ENCODE peak calls at places on chromosomes 1 and 21, in four cellular contexts. Q is K562, M is HepG2, W is GM12878. N is an unnamed sample.

GRCh38 chr1:186465956-186466355 is 5.0 kb upstream of the PDC start:
- DNase-seq in Q (no peak), M (no peak), W (no peak), N (no peak)

GRCh38 chr1:54788462-54788861 is 12.7 kb downstream of the TTC22 start:
- DNase-seq in Q (no peak), M (no peak), W (no peak), N (no peak)

GRCh38 chr21:44874497-44875331 is 1.2 kb upstream of the PTTG1IP start:
- DNase-seq in Q (no peak), M (no peak), W (no peak), N (no peak)

GRCh38 chr1:234970731-234971476 is 157.7 kb downstream of the TOMM20 start:
- DNase-seq in Q (no peak), M (peak), W (no peak), N (peak)

GRCh38 chr1:157382351-157382750 is 170.0 kb downstream of the FCRL5 start:
- DNase-seq in Q (no peak), M (no peak), W (no peak), N (no peak)

GRCh38 chr1:85230305-85230977 is 29.0 kb downstream of the C1orf52 start:
- DNase-seq in Q (no peak), M (peak), W (no peak), N (no peak)

GRCh38 chr21:37367301-37367757 is 756 bp downstream of the DYRK1A start:
- DNase-seq in Q (no peak), M (no peak), W (no peak), N (no peak)

GRCh38 chr1:15424146-15424667 is 14.0 kb upstream of the CTRC start:
- DNase-seq in Q (peak), M (no peak), W (no peak), N (no peak)

GRCh38 chr21:26835027-26835713 is 10.0 kb downstream of the ADAMTS1 start:
- DNase-seq in Q (no peak), M (no peak), W (no peak), N (no peak)

DNA sequence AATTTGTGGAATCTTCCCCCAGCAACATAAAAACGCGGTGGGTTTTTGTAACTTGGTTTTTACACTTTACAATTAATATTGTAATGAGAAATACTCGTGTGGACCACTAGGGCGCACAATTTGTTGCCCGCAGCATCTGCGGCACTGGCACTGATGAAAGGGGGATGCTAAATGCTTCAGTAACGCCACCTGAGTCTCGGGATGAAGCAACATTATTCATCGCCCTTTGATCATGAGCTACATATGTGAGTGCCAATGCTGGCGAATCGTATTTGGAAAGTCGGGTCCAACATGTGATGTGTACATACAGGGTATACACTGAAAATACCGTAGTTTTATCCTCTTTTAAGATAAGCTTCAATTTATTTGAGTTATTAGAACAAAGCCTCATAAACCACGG is 34.2 kb upstream of the COX20 start:
- DNase-seq in Q (peak), M (peak), W (no peak), N (no peak)
- TF ChIP-seq SRF in Q (no peak), M (no peak), W (no peak), N (no peak)

GRCh38 chr1:56189946-56190920 is 389.1 kb downstream of the PLPP3 start:
- DNase-seq in Q (no peak), M (peak), W (no peak), N (no peak)
- TF ChIP-seq KDM1A in Q (no peak), M (peak), W (no peak), N (no peak)

GRCh38 chr1:81220614-81221071 is 580.1 kb upstream of the ADGRL2 start:
- DNase-seq in Q (no peak), M (no peak), W (no peak), N (no peak)
- TF ChIP-seq SRF in Q (no peak), M (no peak), W (no peak), N (no peak)

GRCh38 chr1:64092851-64093371 is 110.5 kb upstream of the UBE2U start:
- DNase-seq in Q (no peak), M (no peak), W (no peak), N (no peak)

GRCh38 chr1:64097859-64098258 is 105.6 kb upstream of the UBE2U start:
- DNase-seq in Q (no peak), M (no peak), W (no peak), N (no peak)

GRCh38 chr1:64095832-64096231 is 107.6 kb upstream of the UBE2U start:
- DNase-seq in Q (no peak), M (no peak), W (no peak), N (no peak)

GRCh38 chr1:64090436-64090835 is 113.0 kb upstream of the UBE2U start:
- DNase-seq in Q (no peak), M (no peak), W (no peak), N (no peak)

GRCh38 chr1:64093941-64094340 is 109.5 kb upstream of the UBE2U start:
- DNase-seq in Q (no peak), M (no peak), W (no peak), N (no peak)
- TF ChIP-seq KDM1A in Q (no peak), M (no peak), W (no peak), N (no peak)

GRCh38 chr1:17826165-17826488 is 71.0 kb downstream of the ACTL8 start:
- DNase-seq in Q (peak), M (peak), W (no peak), N (peak)
- TF ChIP-seq SRF in Q (no peak), M (no peak), W (no peak), N (no peak)

GRCh38 chr1:244065960-244066388 is 14.9 kb downstream of the ZBTB18 start:
- DNase-seq in Q (no peak), M (no peak), W (no peak), N (no peak)

GRCh38 chr1:244067893-244068292 is 16.8 kb downstream of the ZBTB18 start:
- DNase-seq in Q (no peak), M (peak), W (no peak), N (no peak)

GRCh38 chr1:244069499-244069898 is 18.4 kb downstream of the ZBTB18 start:
- DNase-seq in Q (no peak), M (no peak), W (no peak), N (no peak)

GRCh38 chr1:244066954-244067716 is 16.1 kb downstream of the ZBTB18 start:
- DNase-seq in Q (no peak), M (no peak), W (no peak), N (no peak)

GRCh38 chr1:244068563-244068962 is 17.5 kb downstream of the ZBTB18 start:
- DNase-seq in Q (no peak), M (no peak), W (no peak), N (no peak)
- TF ChIP-seq KDM1A in Q (no peak), M (no peak), W (no peak), N (no peak)

GRCh38 chr1:207319207-207319606 is 2.3 kb upstream of the CD55 start:
- DNase-seq in Q (no peak), M (no peak), W (no peak), N (no peak)
- TF ChIP-seq SRF in Q (no peak), M (no peak), W (no peak), N (no peak)

GRCh38 chr21:40466893-40467483 is 380.0 kb downstream of the DSCAM start:
- DNase-seq in Q (no peak), M (no peak), W (no peak), N (no peak)
- TF ChIP-seq KDM1A in Q (no peak), M (no peak), W (no peak), N (no peak)

GRCh38 chr1:10726355-10726754 is 70.1 kb downstream of the CASZ1 start:
- DNase-seq in Q (no peak), M (no peak), W (no peak), N (no peak)

GRCh38 chr1:10724511-10724910 is 71.9 kb downstream of the CASZ1 start:
- DNase-seq in Q (no peak), M (no peak), W (no peak), N (no peak)

GRCh38 chr1:10724052-10724494 is 72.4 kb downstream of the CASZ1 start:
- DNase-seq in Q (no peak), M (no peak), W (no peak), N (no peak)

GRCh38 chr1:10723317-10723716 is 73.1 kb downstream of the CASZ1 start:
- DNase-seq in Q (no peak), M (no peak), W (no peak), N (no peak)

DNA sequence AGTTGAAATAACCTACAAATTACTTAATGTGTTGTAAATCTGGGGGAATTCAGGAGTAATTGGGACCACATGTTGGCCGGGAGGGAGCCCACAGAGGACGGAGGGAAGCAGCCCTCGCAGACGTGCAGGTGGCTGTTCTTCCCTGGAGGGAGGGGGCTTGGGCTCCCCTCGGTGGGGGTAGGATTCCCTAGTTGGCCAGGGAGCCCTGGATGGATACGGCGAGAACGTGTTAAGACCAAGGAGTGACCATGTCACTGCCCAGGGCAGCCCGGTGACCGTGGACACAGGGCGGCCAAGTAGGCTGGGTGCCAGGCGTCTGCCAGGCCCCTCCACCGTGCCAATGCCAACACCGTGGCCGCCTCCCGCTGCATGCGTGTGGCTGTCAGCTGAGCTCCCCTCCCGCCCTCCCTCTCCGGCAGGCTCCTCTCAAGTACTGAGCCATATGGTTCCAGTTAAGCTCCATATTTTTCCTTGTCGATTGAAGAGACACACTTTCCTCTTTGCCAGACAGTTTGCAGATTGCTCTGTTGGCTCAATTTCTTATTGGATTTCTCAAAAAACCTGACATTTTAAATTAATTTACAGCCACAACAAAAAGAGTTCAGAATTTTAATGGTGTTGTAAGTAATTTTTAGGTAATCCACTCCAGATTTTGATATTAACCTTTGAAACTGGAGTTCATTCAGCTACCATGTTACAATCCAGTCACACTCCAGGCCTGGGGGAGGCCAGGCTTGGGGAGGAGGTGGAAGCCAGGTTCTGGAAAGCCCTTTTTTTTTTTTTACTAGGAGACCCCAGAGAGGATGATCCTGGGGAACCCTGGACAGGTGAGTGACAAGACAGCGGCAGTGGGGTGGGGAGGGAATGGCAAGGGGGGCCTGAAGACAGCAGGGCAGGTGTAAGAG is 71.2 kb downstream of the CASZ1 start:
- DNase-seq in Q (no peak), M (no peak), W (no peak), N (no peak)
- TF ChIP-seq SRF in Q (no peak), M (no peak), W (no peak), N (no peak)

N was measured in H1.